ENCODE peak calls at places on chromosomes 12 and 14, in eight cellular contexts. C is M059J, F is tibial nerve, J is hypothalamus, Y is EH, E is GM12865, H is astrocyte of the hippocampus, Z is NCI-H187 treated with DMSO at 0.1 percent for 48 hours. B is an unnamed sample.

GRCh38 chr12:111404362-111405148 is 1.2 kb upstream of the SH2B3 start:
- DNase-seq in Z (no peak), F (no peak), C (peak), H (peak), J (no peak), E (peak), Y (peak), B (no peak)

GRCh38 chr14:100100032-100100405 is 34.8 kb downstream of the EVL start:
- DNase-seq in E (no peak), C (no peak), F (no peak), Z (no peak), J (no peak), Y (no peak), H (no peak), B (no peak)

GRCh38 chr14:105065280-105066228 is at the start of gene GPR132:
- DNase-seq in F (no peak), Z (no peak), C (no peak), E (peak), Y (no peak), J (no peak), H (peak), B (peak)

GRCh38 chr14:100466111-100466856 is 120.9 kb downstream of the BEGAIN start:
- DNase-seq in E (no peak), J (no peak), F (no peak), C (no peak), H (no peak), Y (no peak), Z (no peak), B (no peak)

GRCh38 chr12:38445040-38445439 is 128.5 kb downstream of the ALG10B start:
- DNase-seq in H (no peak), J (no peak), F (no peak), Y (no peak), Z (no peak), E (no peak), C (no peak), B (no peak)

GRCh38 chr14:105938055-105938863 is 411.9 kb downstream of the TMEM121 start:
- DNase-seq in C (no peak), Y (no peak), Z (no peak), F (no peak), J (no peak), E (no peak), H (no peak), B (no peak)

GRCh38 chr14:67491741-67492504 is 3.4 kb upstream of the TMEM229B start:
- DNase-seq in J (no peak), E (no peak), F (no peak), C (no peak), Z (no peak), Y (no peak), H (peak), B (no peak)

GRCh38 chr14:91374287-91374880 is 43.2 kb downstream of the CCDC88C start:
- DNase-seq in F (no peak), Y (no peak), Z (no peak), E (no peak), J (no peak), C (peak), H (no peak), B (no peak)

GRCh38 chr14:75371297-75371696 is 56.5 kb upstream of the JDP2 start:
- DNase-seq in F (no peak), Y (no peak), H (no peak), J (no peak), Z (no peak), E (no peak), C (no peak), B (no peak)

GRCh38 chr12:90163975-90164374 is 455.3 kb upstream of the ATP2B1 start:
- DNase-seq in Y (peak), H (no peak), F (no peak), E (peak), C (peak), Z (no peak), J (no peak), B (no peak)

GRCh38 chr12:100017056-100017455 is 32.3 kb upstream of the ANKS1B start:
- DNase-seq in F (no peak), Z (no peak), C (peak), E (no peak), Y (no peak), H (peak), J (no peak), B (no peak)

GRCh38 chr14:73250317-73250713 is 13.0 kb downstream of the PAPLN start:
- DNase-seq in C (no peak), F (no peak), Z (no peak), Y (no peak), J (no peak), H (no peak), E (no peak), B (no peak)

GRCh38 chr14:29982993-29983392 is 55.3 kb upstream of the PRKD1 start:
- DNase-seq in F (no peak), J (no peak), Y (no peak), Z (no peak), C (no peak), E (no peak), H (no peak), B (no peak)

GRCh38 chr12:51361419-51362016 is 15.0 kb upstream of the CELA1 start:
- DNase-seq in H (no peak), J (peak), E (no peak), F (no peak), C (no peak), Y (no peak), Z (no peak), B (no peak)

GRCh38 chr14:24408764-24409163 is 10.0 kb downstream of the NYNRIN start:
- DNase-seq in Z (no peak), H (no peak), Y (no peak), J (no peak), E (no peak), F (no peak), C (no peak), B (no peak)

GRCh38 chr12:15472036-15472435 is 149.7 kb downstream of the PTPRO start:
- DNase-seq in Y (no peak), E (no peak), H (no peak), Z (no peak), F (no peak), C (no peak), J (no peak), B (no peak)

GRCh38 chr12:87995581-87996178 is 33.5 kb downstream of the C12orf50 start:
- DNase-seq in E (peak), J (peak), Z (peak), Y (peak), F (peak), C (peak), H (peak), B (no peak)

GRCh38 chr12:130137141-130138018 is 24.9 kb upstream of the FZD10 start:
- DNase-seq in Z (no peak), H (no peak), E (no peak), F (no peak), J (no peak), C (no peak), Y (no peak), B (no peak)

GRCh38 chr12:55930771-55931316 is at the start of gene DGKA:
- DNase-seq in Z (peak), E (peak), C (peak), H (peak), F (no peak), Y (peak), J (peak), B (no peak)

GRCh38 chr12:52228931-52229330 is 4.1 kb upstream of the KRT7 start:
- DNase-seq in Z (no peak), H (no peak), Y (no peak), C (no peak), E (no peak), J (no peak), F (no peak), B (no peak)

GRCh38 chr14:36383674-36384421 is 63.4 kb upstream of the MBIP start:
- DNase-seq in F (no peak), Z (peak), H (peak), J (peak), C (peak), Y (no peak), E (no peak), B (no peak)

GRCh38 chr12:125742413-125742812 is 677.2 kb downstream of the AACS start:
- DNase-seq in C (no peak), Z (no peak), H (peak), F (no peak), J (no peak), E (no peak), Y (no peak), B (no peak)